ENCODE peak calls at places on chromosomes 2 and 18, in nine cellular contexts. O is sigmoid colon, V is spleen, D is suprapubic skin, T is prostate gland, L is GM23338, J is Panc1, Q is breast epithelium, C is HCT116. A is an unnamed sample.

GRCh38 chr2:134452042-134452733 is 198.3 kb downstream of the MGAT5 start:
- DNase-seq in V (peak; percentile 42), Q (no peak), J (no peak), D (no peak), C (no peak), T (no peak), O (no peak), L (no peak), A (no peak)

GRCh38 chr2:1795842-1796580 is 51.7 kb upstream of the PXDN start:
- DNase-seq in Q (no peak), D (no peak), C (no peak), J (no peak), O (no peak), V (peak; percentile 28), L (no peak), T (no peak), A (no peak)

GRCh38 chr2:131425191-131426021 is 50.5 kb upstream of the TUBA3D start:
- DNase-seq in J (no peak), D (no peak), V (no peak), L (peak; percentile 42), Q (no peak), C (no peak), T (no peak), O (no peak), A (no peak)

GRCh38 chr2:208320686-208321085 is 54.6 kb downstream of the PIKFYVE start:
- DNase-seq in Q (no peak), D (no peak), V (peak; percentile 78), T (no peak), L (no peak), O (no peak), C (no peak), J (no peak), A (no peak)

GRCh38 chr2:152525277-152525838 is 190.4 kb downstream of the FMNL2 start:
- DNase-seq in D (no peak), C (no peak), J (peak; percentile 53), L (no peak), O (no peak), V (no peak), Q (no peak), T (no peak), A (no peak)

GRCh38 chr18:23684515-23685197 is 4.6 kb upstream of the LAMA3 start:
- DNase-seq in V (no peak), D (no peak), Q (no peak), C (no peak), J (no peak), T (peak; percentile 72), L (no peak), O (no peak), A (no peak)

GRCh38 chr18:68219274-68219673 is 495.6 kb downstream of the TMX3 start:
- DNase-seq in D (no peak), Q (no peak), T (no peak), J (no peak), C (no peak), L (no peak), O (no peak), V (no peak), A (no peak)

GRCh38 chr18:8703781-8704301 is 1.5 kb upstream of the MTCL1 start:
- DNase-seq in O (peak; percentile 53), V (peak; percentile 77), L (no peak), T (no peak), D (no peak), Q (no peak), J (no peak), C (no peak), A (peak; percentile 86)

GRCh38 chr18:1760901-1761300 is 810.4 kb downstream of the METTL4 start:
- DNase-seq in V (no peak), C (no peak), T (no peak), O (no peak), J (no peak), Q (no peak), D (no peak), L (no peak), A (no peak)

GRCh38 chr18:77210249-77210648 is 39.4 kb upstream of the GALR1 start:
- DNase-seq in Q (no peak), J (no peak), T (no peak), L (no peak), V (no peak), C (no peak), D (no peak), O (no peak), A (no peak)

GRCh38 chr2:11004206-11004605 is 92.5 kb downstream of the KCNF1 start:
- DNase-seq in O (no peak), Q (no peak), V (no peak), C (no peak), L (no peak), D (no peak), T (no peak), J (no peak), A (no peak)

GRCh38 chr2:190668892-190669291 is 20.0 kb downstream of the NAB1 start:
- DNase-seq in C (no peak), J (no peak), Q (no peak), L (no peak), V (no peak), D (no peak), O (no peak), T (no peak), A (no peak)

GRCh38 chr2:69081001-69081400 is 68.0 kb downstream of the ANTXR1 start:
- DNase-seq in O (no peak), Q (no peak), J (no peak), T (no peak), V (no peak), L (no peak), D (no peak), C (no peak), A (no peak)

GRCh38 chr2:190822038-190822437 is 58.6 kb upstream of the GLS start:
- DNase-seq in J (no peak), D (no peak), V (no peak), Q (no peak), L (no peak), C (no peak), T (no peak), O (no peak), A (no peak)

GRCh38 chr18:79856119-79857080 is 58.7 kb downstream of the KCNG2 start:
- DNase-seq in L (peak; percentile 75), V (peak; percentile 75), D (peak; percentile 79), J (no peak), T (no peak), C (no peak), O (no peak), Q (peak; percentile 19), A (no peak)

GRCh38 chr18:78499586-78499985 is 480.0 kb upstream of the SALL3 start:
- DNase-seq in C (no peak), O (no peak), T (no peak), D (no peak), J (no peak), V (peak; percentile 62), L (no peak), Q (no peak), A (no peak)

GRCh38 chr2:202599105-202599504 is 35.7 kb upstream of the FAM117B start:
- DNase-seq in D (no peak), L (no peak), O (no peak), J (no peak), C (no peak), T (no peak), Q (no peak), V (no peak), A (no peak)

GRCh38 chr2:35428548-35428947 is 927.0 kb upstream of the CRIM1 start:
- DNase-seq in L (peak; percentile 85), O (no peak), C (no peak), J (peak; percentile 30), Q (no peak), T (peak; percentile 4), D (no peak), V (no peak), A (no peak)

GRCh38 chr18:23259701-23260661 is 124.7 kb downstream of the CABLES1 start:
- DNase-seq in D (no peak), O (peak; percentile 87), V (peak; percentile 86), Q (peak; percentile 78), C (no peak), J (no peak), L (peak; percentile 80), T (peak; percentile 69), A (no peak)

GRCh38 chr2:5693288-5694015 is 1.3 kb downstream of the SOX11 start:
- DNase-seq in Q (no peak), J (no peak), T (no peak), O (no peak), L (peak; percentile 36), D (no peak), V (peak; percentile 73), C (no peak), A (peak; percentile 60)

GRCh38 chr2:72116081-72116533 is 31.6 kb downstream of the CYP26B1 start:
- DNase-seq in D (no peak), T (no peak), Q (no peak), L (peak; percentile 73), C (no peak), O (peak; percentile 49), V (no peak), J (no peak), A (peak; percentile 49)
- TF ChIP-seq CTCF in D (peak; percentile 20), T (no peak), Q (no peak), L (peak; percentile 61), C (peak; percentile 13), O (no peak), V (no peak), J (peak; percentile 55), A (peak; percentile 4)

DNA sequence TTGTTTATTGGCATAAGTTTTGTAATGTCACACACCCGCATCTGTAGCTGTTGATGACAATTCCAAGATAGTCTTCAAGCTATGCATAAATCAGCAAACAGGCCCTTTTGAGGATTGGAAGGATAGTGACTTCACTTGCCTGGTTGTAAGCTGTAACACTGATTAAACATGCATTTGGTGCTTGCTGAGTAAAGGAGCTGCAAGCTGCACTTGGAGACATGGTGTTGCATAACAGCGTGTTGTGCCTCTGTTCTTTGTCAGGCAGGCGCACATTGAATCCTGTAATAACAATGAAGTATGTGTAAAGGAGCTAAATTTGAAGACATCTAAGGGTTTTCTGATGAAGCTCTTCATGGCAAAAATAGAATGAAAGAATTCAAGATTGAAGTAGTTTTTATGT is 68.7 kb upstream of the TTC27 start:
- DNase-seq in O (peak; percentile 72), L (no peak), C (no peak), V (no peak), J (no peak), T (no peak), Q (no peak), D (no peak), A (no peak)
- TF ChIP-seq POLR2AphosphoS5 in O (peak; percentile 83), L (no peak), C (no peak), V (no peak), J (no peak), T (no peak), Q (no peak), D (no peak), A (no peak)

GRCh38 chr2:148257276-148257675 is 236.4 kb downstream of the MBD5 start:
- DNase-seq in T (no peak), V (no peak), Q (no peak), L (no peak), C (no peak), D (no peak), J (no peak), O (no peak), A (no peak)
- H3K27ac ChIP-seq in T (no peak overlapping the region), V (no peak overlapping the region), Q (no peak overlapping the region), L (no peak overlapping the region), C (no peak overlapping the region), D (no peak overlapping the region), J (no peak overlapping the region), O (no peak overlapping the region), A (no peak overlapping the region)

DNA sequence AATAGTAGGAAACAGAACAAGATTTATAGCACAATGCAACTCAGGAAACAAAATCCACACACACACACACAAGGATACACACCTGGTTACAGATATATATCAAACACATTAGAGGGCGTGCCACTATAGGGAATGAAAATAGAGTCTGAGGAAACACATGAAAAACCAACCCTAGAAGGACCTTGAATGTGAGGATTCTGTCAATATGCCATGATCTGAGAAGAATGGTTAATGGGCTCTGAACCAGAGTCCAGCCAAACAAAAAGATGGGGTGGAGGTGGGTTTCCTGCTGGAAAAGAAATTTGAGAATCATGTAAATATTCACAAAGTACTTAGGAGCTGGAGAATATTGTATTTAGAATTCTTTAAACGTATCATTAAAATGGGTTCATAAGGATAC is 7.8 kb upstream of the TMEM37 start:
- DNase-seq in L (no peak), V (no peak), J (no peak), T (no peak), C (no peak), O (no peak), Q (no peak), D (no peak), A (no peak)
- TF ChIP-seq CTCF in L (no peak), V (no peak), J (no peak), T (no peak), C (no peak), O (no peak), Q (no peak), D (no peak), A (no peak)

A was measured in vagina.